ENCODE peak calls at places on chromosomes 16 and 17, in nine cellular contexts. Q is stimulated activated CD4-positive, alpha-beta T cell treated with anti-CD3 and anti-CD28 coated beads, Interleukin-12 subunit alpha, Interleukin-12 subunit beta, amount 100 ng/mL, for 4 hours; T is C1 segment of cervical spinal cord; W is activated CD8-positive, alpha-beta memory T cell treated with anti-CD3 and anti-CD28 coated beads for 1 hour; G is ovary; I is tibial nerve; Y is IMR-90; U is foreskin fibroblast; H is CMK. R is an unnamed sample.

GRCh38 chr16:46638947-46639925 is 18.1 kb upstream of the SHCBP1 start:
- DNase-seq in Q (no peak), T (no peak), W (no peak), G (no peak), I (no peak), Y (peak), U (peak), H (no peak), R (peak)

GRCh38 chr16:84720180-84720579 is 20.4 kb downstream of the USP10 start:
- DNase-seq in Q (no peak), T (no peak), W (no peak), G (no peak), I (no peak), Y (no peak), U (peak), H (no peak), R (no peak)

GRCh38 chr16:72858611-72859493 is 189.1 kb downstream of the ZFHX3 start:
- DNase-seq in Q (no peak), T (peak), W (no peak), G (no peak), I (peak), Y (peak), U (peak), H (no peak), R (no peak)

GRCh38 chr16:61936522-61936921 is 99.7 kb downstream of the CDH8 start:
- DNase-seq in Q (no peak), T (peak), W (no peak), G (no peak), I (no peak), Y (no peak), U (no peak), H (no peak), R (no peak)

GRCh38 chr16:88649924-88650748 is 717 bp downstream of the CYBA start:
- DNase-seq in Q (peak), T (peak), W (no peak), G (no peak), I (no peak), Y (peak), U (peak), H (no peak), R (no peak)

GRCh38 chr17:16933317-16934132 is 38.4 kb downstream of the TNFRSF13B start:
- DNase-seq in Q (no peak), T (no peak), W (no peak), G (no peak), I (no peak), Y (no peak), U (no peak), H (no peak), R (no peak)

GRCh38 chr16:48612621-48613020 is 2.6 kb upstream of the N4BP1 start:
- DNase-seq in Q (no peak), T (no peak), W (no peak), G (no peak), I (no peak), Y (no peak), U (no peak), H (peak), R (no peak)

GRCh38 chr16:50166511-50167500 is 13.7 kb downstream of the TENT4B start:
- DNase-seq in Q (no peak), T (no peak), W (no peak), G (no peak), I (no peak), Y (no peak), U (peak), H (no peak), R (peak)

GRCh38 chr17:34613064-34614019 is 34.0 kb downstream of the TMEM132E start:
- DNase-seq in Q (no peak), T (no peak), W (no peak), G (no peak), I (no peak), Y (no peak), U (no peak), H (no peak), R (no peak)

GRCh38 chr17:76149214-76149613 is 8.2 kb upstream of the FOXJ1 start:
- DNase-seq in Q (no peak), T (no peak), W (no peak), G (no peak), I (no peak), Y (no peak), U (no peak), H (no peak), R (no peak)

GRCh38 chr17:59753522-59754467 is 46.3 kb downstream of the VMP1 start:
- DNase-seq in Q (no peak), T (no peak), W (no peak), G (no peak), I (no peak), Y (peak), U (peak), H (peak), R (peak)

GRCh38 chr17:35542990-35543389 is 5.5 kb upstream of the SLFN12L start:
- DNase-seq in Q (no peak), T (no peak), W (no peak), G (no peak), I (no peak), Y (no peak), U (no peak), H (no peak), R (no peak)

GRCh38 chr17:54945246-54945645 is 23.2 kb downstream of the COX11 start:
- DNase-seq in Q (no peak), T (no peak), W (no peak), G (no peak), I (no peak), Y (no peak), U (no peak), H (no peak), R (no peak)

GRCh38 chr17:2214047-2214717 is 89.4 kb downstream of the SMG6 start:
- DNase-seq in Q (no peak), T (peak), W (no peak), G (peak), I (peak), Y (peak), U (peak), H (no peak), R (peak)

GRCh38 chr17:49333806-49334205 is 28.2 kb downstream of the ZNF652 start:
- DNase-seq in Q (no peak), T (no peak), W (no peak), G (no peak), I (no peak), Y (peak), U (peak), H (no peak), R (peak)

GRCh38 chr16:53872248-53873221 is 168.6 kb downstream of the FTO start:
- DNase-seq in Q (no peak), T (no peak), W (no peak), G (no peak), I (no peak), Y (peak), U (peak), H (no peak), R (peak)

GRCh38 chr16:8571061-8571596 is 19.2 kb downstream of the TMEM114 start:
- DNase-seq in Q (no peak), T (no peak), W (no peak), G (no peak), I (no peak), Y (peak), U (peak), H (no peak), R (peak)

GRCh38 chr17:3966720-3967363 is 2.6 kb upstream of the ATP2A3 start:
- DNase-seq in Q (no peak), T (no peak), W (no peak), G (no peak), I (no peak), Y (no peak), U (no peak), H (no peak), R (no peak)

GRCh38 chr17:48500435-48501426 is 30.1 kb downstream of the HOXB1 start:
- DNase-seq in Q (no peak), T (no peak), W (no peak), G (no peak), I (no peak), Y (peak), U (peak), H (no peak), R (no peak)

GRCh38 chr17:63954402-63955063 is 18.2 kb downstream of the SCN4A start:
- DNase-seq in Q (no peak), T (no peak), W (no peak), G (no peak), I (no peak), Y (no peak), U (no peak), H (no peak), R (no peak)

GRCh38 chr16:8863594-8864424 is 5.0 kb downstream of the CARHSP1 start:
- DNase-seq in Q (no peak), T (peak), W (no peak), G (no peak), I (peak), Y (no peak), U (peak), H (no peak), R (no peak)

GRCh38 chr17:51397361-51398127 is 137.2 kb downstream of the UTP18 start:
- DNase-seq in Q (no peak), T (no peak), W (no peak), G (no peak), I (no peak), Y (peak), U (no peak), H (no peak), R (peak)

GRCh38 chr17:39694593-39694992 is 5.3 kb upstream of the ERBB2 start:
- DNase-seq in Q (no peak), T (no peak), W (no peak), G (no peak), I (no peak), Y (no peak), U (no peak), H (no peak), R (no peak)

GRCh38 chr17:58153046-58153445 is 4.9 kb downstream of the OR4D1 start:
- DNase-seq in Q (no peak), T (no peak), W (peak), G (no peak), I (no peak), Y (no peak), U (no peak), H (peak), R (no peak)

GRCh38 chr17:78535285-78536197 is 41.7 kb downstream of the DNAH17 start:
- DNase-seq in Q (no peak), T (no peak), W (no peak), G (no peak), I (no peak), Y (no peak), U (no peak), H (no peak), R (no peak)

GRCh38 chr17:1617620-1618174 is 10.9 kb downstream of the SLC43A2 start:
- DNase-seq in Q (no peak), T (no peak), W (no peak), G (peak), I (no peak), Y (peak), U (peak), H (no peak), R (no peak)